ENCODE peak calls at places on chromosome 3, in four cellular contexts. M is T-helper 2 cell, W is nucleus accumbens, G is iris pigment epithelial cell. R is an unnamed sample.

GRCh38 chr3:187743195-187744141 is 1.8 kb downstream of the BCL6 start:
- DNase-seq in M (peak), W (peak), G (peak), R (peak)

GRCh38 chr3:119571688-119572087 is 7.6 kb upstream of the ADPRH start:
- DNase-seq in M (no peak), W (no peak), G (no peak), R (no peak)

GRCh38 chr3:52433328-52434060 is 11.4 kb downstream of the SEMA3G start:
- DNase-seq in M (no peak), W (no peak), G (no peak), R (no peak)

GRCh38 chr3:72010044-72010443 is 225.1 kb upstream of the PROK2 start:
- DNase-seq in M (no peak), W (no peak), G (no peak), R (no peak)

GRCh38 chr3:190205739-190206138 is 85.0 kb upstream of the P3H2 start:
- DNase-seq in M (no peak), W (no peak), G (peak), R (no peak)

GRCh38 chr3:158539414-158540014 is 31.5 kb upstream of the MLF1 start:
- DNase-seq in M (no peak), W (no peak), G (peak), R (peak)

GRCh38 chr3:13011369-13012227 is 61.6 kb downstream of the IQSEC1 start:
- DNase-seq in M (peak), W (no peak), G (no peak), R (peak)

GRCh38 chr3:71513081-71513480 is 70.4 kb downstream of the FOXP1 start:
- DNase-seq in M (no peak), W (no peak), G (no peak), R (no peak)

GRCh38 chr3:70360985-70361384 is 48.5 kb upstream of the MDFIC2 start:
- DNase-seq in M (no peak), W (no peak), G (peak), R (no peak)

GRCh38 chr3:52247455-52248164 is 2.1 kb downstream of the PPM1M start:
- DNase-seq in M (no peak), W (no peak), G (no peak), R (no peak)

GRCh38 chr3:177294221-177294620 is 96.9 kb upstream of the TBL1XR1 start:
- DNase-seq in M (no peak), W (no peak), G (peak), R (no peak)

GRCh38 chr3:27756877-27757276 is 34.8 kb upstream of the EOMES start:
- DNase-seq in M (no peak), W (no peak), G (no peak), R (no peak)

GRCh38 chr3:195867631-195868335 is 40.6 kb downstream of the TNK2 start:
- DNase-seq in M (no peak), W (no peak), G (no peak), R (no peak)

GRCh38 chr3:152374260-152374990 is 105.7 kb downstream of the MBNL1 start:
- DNase-seq in M (no peak), W (no peak), G (no peak), R (no peak)

GRCh38 chr3:30448946-30449686 is 157.3 kb upstream of the TGFBR2 start:
- DNase-seq in M (no peak), W (no peak), G (no peak), R (no peak)

GRCh38 chr3:78919021-78919755 is 848.6 kb downstream of the ROBO1 start:
- DNase-seq in M (no peak), W (no peak), G (peak), R (no peak)

GRCh38 chr3:157360044-157360443 is 76.6 kb upstream of the PTX3 start:
- DNase-seq in M (no peak), W (no peak), G (peak), R (no peak)

GRCh38 chr3:67644827-67645226 is 9.6 kb downstream of the SUCLG2 start:
- DNase-seq in M (no peak), W (no peak), G (peak), R (no peak)

GRCh38 chr3:112889357-112889756 is 42.7 kb upstream of the CD200R1L start:
- DNase-seq in M (no peak), W (no peak), G (no peak), R (no peak)

GRCh38 chr3:187795207-187795960 is 50.1 kb upstream of the BCL6 start:
- DNase-seq in M (no peak), W (peak), G (no peak), R (no peak)

GRCh38 chr3:59749291-59749690 is 699.5 kb upstream of the CFAP20DC start:
- DNase-seq in M (no peak), W (no peak), G (peak), R (no peak)

GRCh38 chr3:159764211-159765024 is 224.2 kb upstream of the IL12A start:
- DNase-seq in M (no peak), W (peak), G (peak), R (no peak)

GRCh38 chr3:184379375-184380209 is at the start of gene CHRD:
- DNase-seq in M (no peak), W (no peak), G (no peak), R (no peak)

GRCh38 chr3:87996845-87997244 is 62.0 kb downstream of the CGGBP1 start:
- DNase-seq in M (no peak), W (no peak), G (no peak), R (no peak)

GRCh38 chr3:133896002-133896761 is 500 bp upstream of the RAB6B start:
- DNase-seq in M (no peak), W (peak), G (no peak), R (no peak)

GRCh38 chr3:176293277-176293676 is 904.0 kb downstream of the TBL1XR1 start:
- DNase-seq in M (no peak), W (no peak), G (no peak), R (no peak)

GRCh38 chr3:188842628-188843027 is 329.1 kb upstream of the TPRG1 start:
- DNase-seq in M (no peak), W (no peak), G (peak), R (no peak)

GRCh38 chr3:159971311-159971710 is 17.3 kb upstream of the IL12A start:
- DNase-seq in M (no peak), W (no peak), G (no peak), R (no peak)

GRCh38 chr3:71725279-71725991 is at the start of gene EIF4E3:
- DNase-seq in M (peak), W (peak), G (peak), R (no peak)

GRCh38 chr3:47323431-47324277 is 40.9 kb downstream of the KLHL18 start:
- DNase-seq in M (no peak), W (no peak), G (peak), R (no peak)

GRCh38 chr3:171309906-171310359 is 150.3 kb downstream of the TNIK start:
- DNase-seq in M (no peak), W (no peak), G (peak), R (no peak)

GRCh38 chr3:188913084-188913483 is 258.7 kb upstream of the TPRG1 start:
- DNase-seq in M (no peak), W (no peak), G (no peak), R (no peak)

GRCh38 chr3:113241292-113242033 is 30.1 kb downstream of the BOC start:
- DNase-seq in M (no peak), W (no peak), G (peak), R (no peak)

GRCh38 chr3:183907911-183908331 is 23.2 kb upstream of the PARL start:
- DNase-seq in M (no peak), W (no peak), G (no peak), R (no peak)

GRCh38 chr3:148863814-148864213 is 1.3 kb upstream of the CPA3 start:
- DNase-seq in M (no peak), W (no peak), G (no peak), R (no peak)

GRCh38 chr3:125132815-125133214 is 77.0 kb upstream of the HEG1 start:
- DNase-seq in M (no peak), W (no peak), G (no peak), R (no peak)

GRCh38 chr3:16426665-16427064 is 86.8 kb downstream of the RFTN1 start:
- DNase-seq in M (no peak), W (no peak), G (no peak), R (no peak)